ENCODE peak calls at places on chromosomes 4 and X, in ten cellular contexts. One of them, this sample, is unnamed.

GRCh38 chr4:140448830-140449229 is 21.4 kb upstream of the CLGN start:
- DNase-seq in endodermal cell: no peak
- DNase-seq in ELF-1: no peak
- DNase-seq in substantia nigra: no peak
- DNase-seq in WTC11: no peak
- DNase-seq in IMR-90: no peak
- DNase-seq in AG09309: no peak
- DNase-seq in mesenteric fat pad: no peak
- DNase-seq in naive thymus-derived CD4-positive, alpha-beta T cell: no peak
- DNase-seq in non-pigmented ciliary epithelial cell: no peak
- DNase-seq in this sample: peak

GRCh38 chr4:47287735-47288134 is 175.8 kb downstream of the COMMD8 start:
- DNase-seq in substantia nigra: no peak
- DNase-seq in ELF-1: no peak
- DNase-seq in WTC11: no peak
- DNase-seq in mesenteric fat pad: no peak
- DNase-seq in endodermal cell: no peak
- DNase-seq in non-pigmented ciliary epithelial cell: peak
- DNase-seq in IMR-90: peak
- DNase-seq in AG09309: peak
- DNase-seq in naive thymus-derived CD4-positive, alpha-beta T cell: no peak
- DNase-seq in this sample: peak

GRCh38 chrX:147072747-147073146 is 258.2 kb upstream of the CXorf51A start:
- DNase-seq in mesenteric fat pad: no peak
- DNase-seq in naive thymus-derived CD4-positive, alpha-beta T cell: no peak
- DNase-seq in ELF-1: no peak
- DNase-seq in AG09309: no peak
- DNase-seq in non-pigmented ciliary epithelial cell: no peak
- DNase-seq in WTC11: no peak
- DNase-seq in IMR-90: no peak
- DNase-seq in endodermal cell: no peak
- DNase-seq in substantia nigra: no peak
- DNase-seq in this sample: no peak

GRCh38 chr4:8144359-8144758 is 14.3 kb downstream of the ABLIM2 start:
- DNase-seq in non-pigmented ciliary epithelial cell: no peak
- DNase-seq in mesenteric fat pad: no peak
- DNase-seq in substantia nigra: no peak
- DNase-seq in ELF-1: peak
- DNase-seq in IMR-90: no peak
- DNase-seq in endodermal cell: peak
- DNase-seq in WTC11: no peak
- DNase-seq in naive thymus-derived CD4-positive, alpha-beta T cell: no peak
- DNase-seq in AG09309: no peak
- DNase-seq in this sample: no peak

GRCh38 chrX:143500751-143501150 is 16.5 kb downstream of the SPANXN3 start:
- DNase-seq in naive thymus-derived CD4-positive, alpha-beta T cell: no peak
- DNase-seq in AG09309: no peak
- DNase-seq in ELF-1: no peak
- DNase-seq in substantia nigra: no peak
- DNase-seq in endodermal cell: no peak
- DNase-seq in non-pigmented ciliary epithelial cell: no peak
- DNase-seq in IMR-90: no peak
- DNase-seq in WTC11: no peak
- DNase-seq in mesenteric fat pad: no peak
- DNase-seq in this sample: peak

GRCh38 chr4:176277162-176277904 is 8.3 kb upstream of the ASB5 start:
- DNase-seq in substantia nigra: no peak
- DNase-seq in non-pigmented ciliary epithelial cell: no peak
- DNase-seq in WTC11: peak
- DNase-seq in IMR-90: peak
- DNase-seq in AG09309: peak
- DNase-seq in mesenteric fat pad: no peak
- DNase-seq in endodermal cell: peak
- DNase-seq in ELF-1: peak
- DNase-seq in naive thymus-derived CD4-positive, alpha-beta T cell: no peak
- DNase-seq in this sample: peak

GRCh38 chr4:39036172-39036571 is 4.0 kb upstream of the TMEM156 start:
- DNase-seq in IMR-90: peak
- DNase-seq in naive thymus-derived CD4-positive, alpha-beta T cell: no peak
- DNase-seq in mesenteric fat pad: no peak
- DNase-seq in substantia nigra: no peak
- DNase-seq in AG09309: no peak
- DNase-seq in endodermal cell: no peak
- DNase-seq in ELF-1: no peak
- DNase-seq in non-pigmented ciliary epithelial cell: no peak
- DNase-seq in WTC11: no peak
- DNase-seq in this sample: peak

GRCh38 chr4:184267673-184268573 is 50.2 kb upstream of the ENPP6 start:
- DNase-seq in IMR-90: peak
- DNase-seq in substantia nigra: no peak
- DNase-seq in endodermal cell: peak
- DNase-seq in mesenteric fat pad: no peak
- DNase-seq in WTC11: no peak
- DNase-seq in ELF-1: no peak
- DNase-seq in naive thymus-derived CD4-positive, alpha-beta T cell: peak
- DNase-seq in non-pigmented ciliary epithelial cell: peak
- DNase-seq in AG09309: peak
- DNase-seq in this sample: peak

GRCh38 chr4:40629401-40630334 is at the start of gene RBM47:
- DNase-seq in AG09309: no peak
- DNase-seq in ELF-1: peak
- DNase-seq in IMR-90: peak
- DNase-seq in endodermal cell: peak
- DNase-seq in non-pigmented ciliary epithelial cell: no peak
- DNase-seq in WTC11: peak
- DNase-seq in substantia nigra: no peak
- DNase-seq in mesenteric fat pad: no peak
- DNase-seq in naive thymus-derived CD4-positive, alpha-beta T cell: peak
- DNase-seq in this sample: peak